ENCODE peak calls at places on chromosomes 13 and 19, in nine cellular contexts. A is HFF-Myc; J is CD4-positive, CD25-positive, alpha-beta regulatory T cell; N is uterus; G is AG09309; C is BJ; W is breast epithelium; L is hepatocyte; T is GM23338. V is an unnamed sample.
A peak's percentile ranks its signal among the peaks of the same experiment; 100 is the strongest.

GRCh38 chr19:33784432-33784831 is 12.2 kb upstream of the KCTD15 start:
- DNase-seq in N (no peak), W (no peak), T (no peak), L (no peak), C (no peak), A (no peak), G (no peak), J (no peak), V (no peak)

GRCh38 chr19:30092721-30093569 is 150.9 kb downstream of the URI1 start:
- DNase-seq in L (no peak), G (no peak), A (no peak), J (no peak), C (no peak), W (no peak), N (no peak), T (no peak), V (no peak)

GRCh38 chr13:76630629-76631028 is 255.6 kb downstream of the KCTD12 start:
- DNase-seq in W (no peak), A (no peak), C (no peak), T (no peak), N (no peak), L (no peak), G (no peak), J (no peak), V (no peak)

GRCh38 chr19:4709440-4710280 is 14.0 kb downstream of the DPP9 start:
- DNase-seq in N (no peak), J (no peak), G (no peak), L (no peak), A (no peak), W (no peak), C (no peak), T (no peak), V (no peak)

GRCh38 chr19:21947775-21948174 is 63.0 kb downstream of the ZNF208 start:
- DNase-seq in W (no peak), G (no peak), T (peak; percentile 24), N (no peak), A (no peak), C (no peak), L (no peak), J (no peak), V (no peak)

GRCh38 chr19:50046649-50047503 is 21.1 kb downstream of the ZNF473 start:
- DNase-seq in W (peak; percentile 24), L (no peak), T (peak; percentile 87), A (no peak), N (peak; percentile 39), J (peak; percentile 41), C (no peak), G (no peak), V (peak; percentile 61)

GRCh38 chr13:81295177-81295576 is 954.3 kb upstream of the SPRY2 start:
- DNase-seq in J (no peak), N (no peak), L (no peak), C (no peak), T (peak; percentile 3), G (no peak), A (no peak), W (no peak), V (no peak)

GRCh38 chr19:48969276-48970138 is 4.4 kb downstream of the FTL start:
- DNase-seq in G (no peak), C (no peak), A (no peak), T (peak; percentile 77), J (no peak), N (no peak), W (no peak), L (no peak), V (no peak)

GRCh38 chr13:31968473-31968872 is 63.1 kb upstream of the FRY start:
- DNase-seq in N (no peak), J (no peak), W (no peak), A (no peak), C (no peak), T (no peak), G (no peak), L (peak; percentile 20), V (no peak)

GRCh38 chr13:29520671-29521070 is 74.8 kb downstream of the SLC7A1 start:
- DNase-seq in A (peak; percentile 81), W (no peak), J (no peak), T (no peak), L (no peak), N (no peak), C (peak; percentile 73), G (peak; percentile 62), V (no peak)

GRCh38 chr19:49473868-49474544 is at the start of gene FLT3LG:
- DNase-seq in L (peak; percentile 85), C (no peak), W (peak; percentile 74), G (peak; percentile 34), J (peak; percentile 95), T (peak; percentile 77), A (no peak), N (peak; percentile 80), V (peak; percentile 96)

GRCh38 chr13:78121459-78122348 is 203.1 kb upstream of the EDNRB start:
- DNase-seq in W (no peak), T (peak; percentile 88), C (no peak), J (peak; percentile 32), L (peak; percentile 73), N (peak; percentile 21), G (peak; percentile 14), A (peak; percentile 32), V (peak; percentile 38)
- H3K4me3 ChIP-seq in W (no peak overlapping the region), T (no peak overlapping the region), C (no peak overlapping the region), J (no peak overlapping the region), L (no peak overlapping the region), N (no peak overlapping the region), G (no peak overlapping the region), A (no peak overlapping the region), V (no peak overlapping the region)

DNA sequence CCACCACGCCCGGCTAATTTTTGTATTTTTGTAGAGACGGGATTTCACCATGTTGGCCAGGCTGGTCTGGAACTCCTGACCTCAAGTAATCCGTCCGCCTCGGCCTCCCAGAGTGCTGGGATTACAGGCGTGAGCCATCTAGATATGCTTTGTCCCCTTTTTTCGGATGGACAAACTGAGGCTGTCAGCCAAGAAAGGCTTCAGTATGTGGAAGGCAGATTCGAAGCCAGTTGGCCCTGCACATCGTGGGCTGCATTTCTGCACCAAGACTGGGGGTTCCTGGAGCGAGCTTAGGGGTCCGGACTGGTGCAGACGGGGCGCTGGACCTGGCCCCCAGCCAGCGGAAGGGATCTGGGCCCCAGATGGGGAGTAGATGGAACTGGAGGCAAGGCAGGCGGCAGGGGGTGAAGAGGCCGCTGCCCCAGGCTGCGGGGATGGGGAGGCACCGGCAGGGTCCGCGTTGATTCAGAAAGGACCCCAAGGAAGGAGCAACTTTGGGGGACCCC is 9.7 kb upstream of the JUND start:
- DNase-seq in L (no peak), W (no peak), J (peak; percentile 22), C (no peak), T (peak; percentile 26), N (peak; percentile 65), A (no peak), G (no peak), V (no peak)
- H3K4me3 ChIP-seq in L (no peak overlapping the region), W (peak overlapping the region; percentile 78), J (no peak overlapping the region), C (peak overlapping the region; percentile 63), T (peak overlapping the region; percentile 92), N (peak overlapping the region; percentile 79), A (peak overlapping the region; percentile 56), G (peak overlapping the region; percentile 71), V (no peak overlapping the region)

DNA sequence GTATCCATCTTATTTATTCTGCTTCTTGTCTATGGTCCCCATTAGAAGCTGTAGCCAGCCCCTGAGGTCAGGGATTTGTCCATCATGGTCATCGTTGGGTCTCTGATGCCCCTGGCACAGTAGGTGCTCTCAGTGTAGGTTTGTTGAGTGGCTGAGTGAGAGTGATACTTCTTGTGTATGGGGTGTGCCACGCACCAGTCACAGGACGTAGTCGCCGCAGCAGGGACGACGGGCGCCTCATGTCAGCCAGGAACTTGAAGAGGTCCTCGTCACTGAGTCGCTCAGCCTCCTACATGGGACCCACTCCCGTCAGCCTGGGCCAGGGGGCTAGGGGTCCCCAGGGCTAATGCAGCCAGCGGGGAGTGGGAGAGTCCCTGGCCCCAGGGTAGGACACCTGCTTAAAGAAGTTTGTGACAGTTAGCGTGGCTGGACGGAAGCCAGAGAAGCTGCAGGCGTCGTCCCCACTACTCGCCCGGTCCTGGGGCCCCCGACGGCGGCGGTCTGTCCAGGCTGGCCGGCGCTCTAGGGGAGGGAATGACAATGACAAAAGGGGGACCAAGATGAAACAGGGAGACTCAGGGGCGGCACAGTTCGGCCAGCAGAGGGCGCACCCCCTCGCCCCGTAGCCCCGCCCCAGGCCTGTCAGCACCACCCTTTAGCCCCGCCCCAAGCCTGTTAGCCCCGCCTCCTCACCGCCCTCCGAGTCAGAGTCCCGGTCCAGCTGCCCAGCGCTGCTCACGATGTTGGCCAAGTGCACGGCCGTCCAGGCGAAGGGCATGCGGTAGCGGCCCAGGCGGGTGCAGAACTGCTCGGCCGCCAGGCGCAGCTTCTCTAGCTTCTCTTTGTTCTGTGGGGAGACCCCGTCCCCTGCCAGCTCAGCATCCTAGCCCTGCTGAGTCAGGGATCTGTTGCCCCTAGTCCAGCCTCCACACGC is 3.7 kb downstream of the ANGPTL8 start:
- DNase-seq in L (peak; percentile 87), J (peak; percentile 72), G (no peak), A (peak; percentile 39), N (peak; percentile 90), W (peak; percentile 59), C (no peak), T (peak; percentile 95), V (peak; percentile 70)
- H3K4me3 ChIP-seq in L (no peak overlapping the region), J (no peak overlapping the region), G (no peak overlapping the region), A (no peak overlapping the region), N (no peak overlapping the region), W (no peak overlapping the region), C (no peak overlapping the region), T (peak overlapping the region; percentile 44), V (no peak overlapping the region)

GRCh38 chr19:58535857-58536256 is 8.0 kb upstream of the TRIM28 start:
- DNase-seq in C (no peak), N (no peak), J (no peak), W (no peak), L (no peak), G (no peak), A (no peak), T (no peak), V (no peak)

GRCh38 chr19:58543826-58544590 is at the start of gene TRIM28:
- DNase-seq in A (peak; percentile 98), C (peak; percentile 97), J (peak; percentile 100), N (peak; percentile 100), G (peak; percentile 97), T (peak; percentile 98), L (peak; percentile 99), W (peak; percentile 98), V (peak; percentile 100)

GRCh38 chr19:58536852-58537798 is 6.7 kb upstream of the TRIM28 start:
- DNase-seq in J (no peak), N (no peak), G (no peak), L (no peak), T (no peak), A (no peak), C (no peak), W (no peak), V (no peak)

DNA sequence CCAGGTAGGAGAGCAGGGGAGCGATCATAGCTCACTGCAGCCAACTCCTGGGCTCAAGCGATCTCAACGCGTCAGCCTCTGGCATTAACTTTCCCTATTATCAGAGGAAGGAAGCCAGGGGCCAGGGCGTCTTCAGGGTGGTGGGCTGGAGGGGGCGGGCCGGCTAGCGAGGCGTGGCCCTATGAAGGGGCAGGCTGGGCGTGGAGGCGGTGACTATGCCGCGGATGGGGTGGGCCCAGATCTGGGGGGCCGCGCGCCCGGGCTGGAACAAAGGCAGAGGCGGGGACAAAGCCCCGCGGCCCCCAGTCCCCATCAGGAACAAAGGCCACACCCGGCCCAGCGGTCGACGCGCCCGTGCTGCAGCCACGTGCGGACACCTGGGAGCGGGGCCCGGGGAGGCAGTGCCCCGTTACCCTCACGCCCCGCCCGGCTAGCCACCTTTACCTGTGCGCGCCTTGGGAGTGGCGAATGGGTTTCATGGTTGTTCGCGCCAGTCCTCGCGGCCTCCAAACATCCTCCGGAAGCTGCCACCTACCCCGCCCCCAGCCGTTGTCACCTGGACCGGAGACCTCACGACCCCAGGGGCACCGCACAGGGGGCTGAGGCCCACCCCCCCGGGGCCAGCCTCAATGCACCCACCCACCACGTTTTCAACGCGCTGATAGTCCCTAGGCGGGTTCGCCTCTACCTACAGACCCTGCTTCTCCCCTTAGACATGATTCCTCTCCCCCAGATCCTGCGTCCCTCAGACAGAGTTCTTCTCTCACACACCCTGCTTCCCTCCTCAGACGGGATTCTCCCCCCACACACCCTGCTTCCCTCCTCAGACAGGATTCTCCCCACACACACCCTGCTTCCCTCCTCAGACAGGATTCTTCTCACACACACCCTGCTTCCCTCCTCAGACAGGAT is 5.4 kb upstream of the TRIM28 start:
- DNase-seq in W (no peak), N (no peak), L (peak; percentile 83), A (no peak), G (no peak), C (no peak), T (peak; percentile 97), J (peak; percentile 37), V (no peak)
- H3K4me3 ChIP-seq in W (peak overlapping the region; percentile 76), N (peak overlapping the region; percentile 1), L (peak overlapping the region; percentile 36), A (peak overlapping the region; percentile 25), G (no peak overlapping the region), C (peak overlapping the region; percentile 15), T (peak overlapping the region; percentile 60), J (no peak overlapping the region), V (peak overlapping the region; percentile 37)